ENCODE peak calls at places on chromosome 7, in five cellular contexts. A, E, Q, C and R are unnamed samples.

GRCh38 chr7:76047305-76047810 is 442 bp downstream of the STYXL1 start:
- DNase-seq in Q (no peak), E (peak), A (peak), C (no peak), R (no peak)

GRCh38 chr7:131087756-131088658 is 239.7 kb upstream of the MKLN1 start:
- DNase-seq in Q (no peak), A (no peak), C (no peak), E (no peak), R (no peak)

GRCh38 chr7:31814187-31814586 is 127.2 kb downstream of the PPP1R17 start:
- DNase-seq in E (no peak), A (no peak), Q (no peak), C (no peak), R (no peak)

GRCh38 chr7:229184-229964 is 37.0 kb downstream of the FAM20C start:
- DNase-seq in C (peak), Q (no peak), E (no peak), A (no peak), R (no peak)

GRCh38 chr7:150964593-150965111 is 13.5 kb downstream of the KCNH2 start:
- DNase-seq in E (no peak), A (no peak), C (no peak), Q (no peak), R (no peak)

GRCh38 chr7:105871142-105871541 is 5.3 kb downstream of the ATXN7L1 start:
- DNase-seq in C (no peak), E (no peak), A (no peak), Q (no peak), R (no peak)

GRCh38 chr7:38374507-38374906 is 101.1 kb upstream of the TARP start:
- DNase-seq in A (peak), C (peak), Q (peak), E (peak), R (no peak)

GRCh38 chr7:130721486-130722277 is 12.3 kb downstream of the KLF14 start:
- DNase-seq in Q (no peak), C (no peak), A (no peak), E (no peak), R (peak)

GRCh38 chr7:192035-192649 is at the start of gene FAM20C:
- DNase-seq in Q (no peak), A (peak), C (peak), E (peak), R (peak)

GRCh38 chr7:96962221-96962620 is 43.1 kb upstream of the DLX6 start:
- DNase-seq in Q (no peak), C (no peak), A (no peak), E (no peak), R (no peak)

GRCh38 chr7:121940907-121941306 is 67.9 kb downstream of the PTPRZ1 start:
- DNase-seq in Q (no peak), C (no peak), A (no peak), E (no peak), R (no peak)

GRCh38 chr7:46123-46829 is 146.1 kb upstream of the FAM20C start:
- DNase-seq in E (no peak), A (no peak), C (no peak), Q (no peak), R (no peak)

GRCh38 chr7:141312395-141312794 is 238.5 kb downstream of the TMEM178B start:
- DNase-seq in C (no peak), Q (no peak), A (no peak), E (no peak), R (no peak)

GRCh38 chr7:105003875-105004510 is 10.0 kb upstream of the KMT2E start:
- DNase-seq in E (no peak), C (no peak), Q (no peak), A (no peak), R (no peak)

GRCh38 chr7:273327-273726 is 16.6 kb upstream of the FOXL3 start:
- DNase-seq in Q (no peak), C (no peak), E (no peak), A (no peak), R (no peak)

GRCh38 chr7:116356979-116357378 is 142.6 kb upstream of the CAV2 start:
- DNase-seq in C (no peak), A (no peak), Q (no peak), E (no peak), R (no peak)

GRCh38 chr7:16847381-16847860 is 34.4 kb downstream of the AGR3 start:
- DNase-seq in A (no peak), Q (no peak), C (no peak), E (no peak), R (no peak)

GRCh38 chr7:2635810-2636701 is 4.3 kb downstream of the TTYH3 start:
- DNase-seq in Q (no peak), C (no peak), A (no peak), E (no peak), R (peak)

GRCh38 chr7:155188357-155188756 is 109.3 kb upstream of the INSIG1 start:
- DNase-seq in E (no peak), A (no peak), Q (no peak), C (no peak), R (no peak)

GRCh38 chr7:111090834-111091233 is at the start of gene LRRN3:
- DNase-seq in C (peak), E (no peak), Q (no peak), A (no peak), R (no peak)

GRCh38 chr7:1492640-1493039 is 11.5 kb downstream of the INTS1 start:
- DNase-seq in E (no peak), C (no peak), Q (no peak), A (no peak), R (no peak)

GRCh38 chr7:84536256-84536870 is 341.8 kb upstream of the SEMA3A start:
- DNase-seq in Q (no peak), E (no peak), A (no peak), C (no peak), R (no peak)

GRCh38 chr7:98178321-98178720 is 32.9 kb upstream of the BHLHA15 start:
- DNase-seq in A (no peak), Q (no peak), C (no peak), E (no peak), R (no peak)

GRCh38 chr7:37234928-37235327 is 213.7 kb downstream of the ELMO1 start:
- DNase-seq in C (no peak), Q (no peak), A (peak), E (peak), R (no peak)

GRCh38 chr7:87886875-87887274 is 10.6 kb downstream of the DBF4 start:
- DNase-seq in Q (no peak), E (no peak), C (no peak), A (no peak), R (no peak)

GRCh38 chr7:100515072-100515532 is 23.9 kb upstream of the AGFG2 start:
- DNase-seq in E (no peak), Q (no peak), C (no peak), A (no peak), R (no peak)

GRCh38 chr7:2729893-2730716 is 42.1 kb downstream of the AMZ1 start:
- DNase-seq in Q (no peak), C (peak), A (no peak), E (no peak), R (peak)

GRCh38 chr7:16999541-17000266 is 117.9 kb upstream of the AGR3 start:
- DNase-seq in C (no peak), E (no peak), A (no peak), Q (no peak), R (no peak)

GRCh38 chr7:78232806-78233205 is 434.2 kb downstream of the PHTF2 start:
- DNase-seq in Q (no peak), E (no peak), C (no peak), A (no peak), R (no peak)

GRCh38 chr7:124856299-124856888 is 73.2 kb downstream of the POT1 start:
- DNase-seq in A (no peak), Q (no peak), E (no peak), C (no peak), R (no peak)

GRCh38 chr7:92808635-92809034 is 27.7 kb downstream of the CDK6 start:
- DNase-seq in Q (no peak), A (no peak), E (no peak), C (no peak), R (no peak)

GRCh38 chr7:101522021-101522420 is 107.1 kb downstream of the MYL10 start:
- DNase-seq in Q (no peak), A (no peak), E (no peak), C (no peak), R (no peak)

GRCh38 chr7:11786186-11786585 is 45.8 kb downstream of the THSD7A start:
- DNase-seq in Q (no peak), E (no peak), C (no peak), A (no peak), R (no peak)